ENCODE peak calls at places on chromosomes 2 and 18, in ten cellular contexts. K is HFF-Myc, L is choroid plexus epithelial cell, V is psoas muscle, W is fibroblast of pulmonary artery, F is left ventricle myocardium inferior, R is cardiac fibroblast, Z is dorsolateral prefrontal cortex, H is lung, T is right atrium auricular region. G is an unnamed sample.

GRCh38 chr18:63297678-63298392 is 21.7 kb downstream of the BCL2 start:
- DNase-seq in K (no peak), L (no peak), V (no peak), W (no peak), F (no peak), R (no peak), Z (no peak), H (no peak), T (peak), G (no peak)

GRCh38 chr2:64311948-64312621 is 141.9 kb upstream of the LGALSL start:
- DNase-seq in K (peak), L (peak), V (peak), W (peak), F (peak), R (peak), Z (peak), H (peak), T (peak), G (peak)

GRCh38 chr2:219406861-219407230 is 11.3 kb upstream of the DES start:
- DNase-seq in K (peak), L (peak), V (peak), W (peak), F (peak), R (peak), Z (no peak), H (no peak), T (no peak), G (peak)

GRCh38 chr2:10285578-10286198 is 17.0 kb upstream of the HPCAL1 start:
- DNase-seq in K (no peak), L (peak), V (peak), W (peak), F (peak), R (peak), Z (peak), H (peak), T (peak), G (peak)

GRCh38 chr2:171210864-171211431 is 50.3 kb upstream of the TLK1 start:
- DNase-seq in K (no peak), L (no peak), V (no peak), W (no peak), F (no peak), R (no peak), Z (no peak), H (no peak), T (no peak), G (peak)

GRCh38 chr18:77055429-77056310 is 76.9 kb downstream of the MBP start:
- DNase-seq in K (no peak), L (peak), V (no peak), W (no peak), F (no peak), R (no peak), Z (no peak), H (no peak), T (no peak), G (peak)

GRCh38 chr2:18701981-18702380 is 112.6 kb upstream of the NT5C1B start:
- DNase-seq in K (no peak), L (peak), V (no peak), W (peak), F (no peak), R (peak), Z (no peak), H (no peak), T (no peak), G (no peak)

GRCh38 chr2:95525294-95526035 is 40.9 kb upstream of the TRIM43B start:
- DNase-seq in K (no peak), L (peak), V (peak), W (no peak), F (peak), R (peak), Z (no peak), H (peak), T (no peak), G (no peak)

GRCh38 chr2:69152847-69153246 is 139.9 kb downstream of the ANTXR1 start:
- DNase-seq in K (no peak), L (no peak), V (no peak), W (no peak), F (no peak), R (no peak), Z (no peak), H (no peak), T (no peak), G (no peak)

GRCh38 chr18:32289480-32290075 is 99.7 kb downstream of the MEP1B start:
- DNase-seq in K (peak), L (peak), V (no peak), W (peak), F (no peak), R (peak), Z (no peak), H (peak), T (no peak), G (peak)

GRCh38 chr2:72274284-72274869 is 126.7 kb upstream of the CYP26B1 start:
- DNase-seq in K (no peak), L (peak), V (no peak), W (peak), F (no peak), R (no peak), Z (no peak), H (no peak), T (no peak), G (peak)

GRCh38 chr2:15706986-15707632 is 115.4 kb downstream of the DDX1 start:
- DNase-seq in K (no peak), L (no peak), V (no peak), W (no peak), F (no peak), R (no peak), Z (no peak), H (no peak), T (no peak), G (no peak)

GRCh38 chr2:226115102-226115831 is 684.4 kb downstream of the IRS1 start:
- DNase-seq in K (peak), L (peak), V (no peak), W (peak), F (no peak), R (peak), Z (no peak), H (no peak), T (no peak), G (peak)

GRCh38 chr2:80573950-80574349 is 269.4 kb upstream of the LRRTM1 start:
- DNase-seq in K (no peak), L (no peak), V (no peak), W (no peak), F (no peak), R (no peak), Z (no peak), H (no peak), T (no peak), G (no peak)

GRCh38 chr18:54964741-54965140 is 5.5 kb upstream of the CCDC68 start:
- DNase-seq in K (no peak), L (peak), V (no peak), W (peak), F (no peak), R (peak), Z (no peak), H (no peak), T (no peak), G (peak)

GRCh38 chr2:233775414-233775813 is 2.7 kb upstream of the MROH2A start:
- DNase-seq in K (no peak), L (no peak), V (no peak), W (no peak), F (no peak), R (no peak), Z (no peak), H (no peak), T (no peak), G (no peak)

GRCh38 chr18:73564073-73564472 is 583.6 kb downstream of the FBXO15 start:
- DNase-seq in K (peak), L (peak), V (no peak), W (peak), F (no peak), R (peak), Z (no peak), H (no peak), T (no peak), G (peak)

GRCh38 chr2:180002198-180002597 is 4.9 kb downstream of the CWC22 start:
- DNase-seq in K (no peak), L (no peak), V (no peak), W (no peak), F (no peak), R (no peak), Z (no peak), H (no peak), T (no peak), G (no peak)

GRCh38 chr18:62660741-62661140 is 54.6 kb upstream of the PHLPP1 start:
- DNase-seq in K (no peak), L (no peak), V (no peak), W (no peak), F (no peak), R (no peak), Z (no peak), H (no peak), T (no peak), G (no peak)

GRCh38 chr2:18671363-18671762 is 82.0 kb upstream of the NT5C1B start:
- DNase-seq in K (no peak), L (no peak), V (no peak), W (no peak), F (no peak), R (no peak), Z (no peak), H (no peak), T (no peak), G (no peak)

GRCh38 chr2:178530625-178531142 is 50.4 kb downstream of the PLEKHA3 start:
- DNase-seq in K (no peak), L (peak), V (no peak), W (no peak), F (no peak), R (no peak), Z (no peak), H (no peak), T (no peak), G (no peak)

GRCh38 chr2:1584691-1585485 is 159.4 kb downstream of the PXDN start:
- DNase-seq in K (no peak), L (peak), V (no peak), W (no peak), F (no peak), R (peak), Z (no peak), H (no peak), T (no peak), G (no peak)

GRCh38 chr2:53933329-53933728 is 37.5 kb downstream of the PSME4 start:
- DNase-seq in K (no peak), L (peak), V (no peak), W (no peak), F (no peak), R (no peak), Z (no peak), H (no peak), T (no peak), G (peak)

GRCh38 chr2:136787970-136788369 is 22.6 kb downstream of the THSD7B start:
- DNase-seq in K (no peak), L (no peak), V (no peak), W (no peak), F (no peak), R (no peak), Z (no peak), H (no peak), T (no peak), G (no peak)

GRCh38 chr18:75500510-75500909 is 73.0 kb upstream of the SMIM21 start:
- DNase-seq in K (no peak), L (peak), V (no peak), W (no peak), F (no peak), R (no peak), Z (no peak), H (no peak), T (no peak), G (peak)

GRCh38 chr18:42480521-42480920 is 525.5 kb downstream of the PIK3C3 start:
- DNase-seq in K (no peak), L (no peak), V (no peak), W (no peak), F (no peak), R (no peak), Z (no peak), H (no peak), T (no peak), G (no peak)

GRCh38 chr18:25099838-25100393 is 252.1 kb downstream of the ZNF521 start:
- DNase-seq in K (no peak), L (peak), V (no peak), W (peak), F (no peak), R (peak), Z (no peak), H (no peak), T (no peak), G (peak)

GRCh38 chr2:44330801-44331200 is 30.5 kb downstream of the PREPL start:
- DNase-seq in K (no peak), L (peak), V (no peak), W (peak), F (no peak), R (peak), Z (no peak), H (no peak), T (no peak), G (peak)

GRCh38 chr2:84870306-84870705 is 10.6 kb downstream of the TRABD2A start:
- DNase-seq in K (no peak), L (no peak), V (no peak), W (no peak), F (no peak), R (no peak), Z (no peak), H (no peak), T (peak), G (no peak)

GRCh38 chr2:103009861-103010260 is 248.0 kb downstream of the TMEM182 start:
- DNase-seq in K (no peak), L (no peak), V (no peak), W (no peak), F (no peak), R (no peak), Z (no peak), H (no peak), T (no peak), G (no peak)

GRCh38 chr2:139574371-139574770 is 794.2 kb upstream of the NXPH2 start:
- DNase-seq in K (no peak), L (no peak), V (no peak), W (no peak), F (no peak), R (no peak), Z (no peak), H (no peak), T (no peak), G (no peak)

GRCh38 chr2:159149786-159150185 is 136.7 kb downstream of the WDSUB1 start:
- DNase-seq in K (no peak), L (no peak), V (no peak), W (no peak), F (no peak), R (no peak), Z (no peak), H (no peak), T (no peak), G (no peak)

DNA sequence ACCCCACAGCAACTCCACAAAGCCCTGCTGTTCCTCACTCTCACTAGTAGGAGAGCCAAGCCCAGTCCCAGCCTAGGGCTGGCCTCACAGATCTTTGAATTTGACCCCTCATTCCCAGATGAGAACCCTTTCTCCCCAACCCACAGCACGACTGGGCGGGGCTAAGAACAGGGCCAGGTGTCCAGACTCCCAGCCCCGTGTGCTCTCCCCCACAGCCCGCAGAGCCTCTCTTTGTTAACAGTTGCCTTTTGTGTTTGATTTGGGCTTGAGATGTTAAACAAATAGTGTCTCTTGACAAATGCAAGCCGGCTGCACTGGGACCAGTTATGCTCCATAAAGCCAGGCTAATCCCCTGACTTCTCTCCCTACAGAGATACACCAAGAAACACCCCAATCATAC is 4.7 kb upstream of the KCNK3 start:
- DNase-seq in K (no peak), L (no peak), V (peak), W (no peak), F (no peak), R (no peak), Z (no peak), H (no peak), T (no peak), G (no peak)
- TF ChIP-seq CTCF in K (no peak), L (no peak), V (no peak), W (no peak), F (no peak), R (no peak), Z (no peak), H (no peak), T (no peak), G (no peak)

GRCh38 chr2:27125104-27125503 is 1.5 kb downstream of the ABHD1 start:
- DNase-seq in K (no peak), L (no peak), V (no peak), W (no peak), F (no peak), R (no peak), Z (no peak), H (no peak), T (no peak), G (no peak)

GRCh38 chr2:27126252-27126710 is 2.7 kb downstream of the ABHD1 start:
- DNase-seq in K (no peak), L (no peak), V (peak), W (no peak), F (no peak), R (no peak), Z (no peak), H (no peak), T (no peak), G (no peak)

GRCh38 chr2:27123302-27124150 is at the start of gene ABHD1:
- DNase-seq in K (no peak), L (no peak), V (peak), W (no peak), F (peak), R (peak), Z (peak), H (peak), T (no peak), G (no peak)

GRCh38 chr2:27118525-27119329 is at the start of gene CGREF1:
- DNase-seq in K (no peak), L (no peak), V (no peak), W (no peak), F (no peak), R (peak), Z (no peak), H (no peak), T (no peak), G (no peak)

GRCh38 chr2:27122791-27123190 is 824 bp upstream of the ABHD1 start:
- DNase-seq in K (no peak), L (no peak), V (no peak), W (no peak), F (no peak), R (no peak), Z (no peak), H (no peak), T (no peak), G (no peak)
- H3K4me3 ChIP-seq in K (no peak), L (no peak), V (peak), W (no peak), F (peak), R (no peak), Z (peak), H (no peak), T (no peak), G (no peak)

GRCh38 chr2:112583497-112584133 is 794 bp upstream of the CHCHD5 start:
- DNase-seq in K (no peak), L (peak), V (no peak), W (peak), F (no peak), R (peak), Z (no peak), H (peak), T (no peak), G (peak)
- TF ChIP-seq CTCF in K (peak), L (no peak), V (no peak), W (no peak), F (no peak), R (no peak), Z (no peak), H (no peak), T (no peak), G (no peak)

GRCh38 chr2:98254504-98255059 is 91.7 kb upstream of the CNGA3 start:
- DNase-seq in K (no peak), L (no peak), V (no peak), W (no peak), F (no peak), R (no peak), Z (no peak), H (peak), T (no peak), G (no peak)

GRCh38 chr2:98258906-98259305 is 87.3 kb upstream of the CNGA3 start:
- DNase-seq in K (no peak), L (no peak), V (no peak), W (no peak), F (no peak), R (no peak), Z (no peak), H (no peak), T (no peak), G (no peak)

GRCh38 chr2:98252394-98252793 is 93.9 kb upstream of the CNGA3 start:
- DNase-seq in K (no peak), L (no peak), V (no peak), W (no peak), F (no peak), R (no peak), Z (no peak), H (no peak), T (no peak), G (no peak)

DNA sequence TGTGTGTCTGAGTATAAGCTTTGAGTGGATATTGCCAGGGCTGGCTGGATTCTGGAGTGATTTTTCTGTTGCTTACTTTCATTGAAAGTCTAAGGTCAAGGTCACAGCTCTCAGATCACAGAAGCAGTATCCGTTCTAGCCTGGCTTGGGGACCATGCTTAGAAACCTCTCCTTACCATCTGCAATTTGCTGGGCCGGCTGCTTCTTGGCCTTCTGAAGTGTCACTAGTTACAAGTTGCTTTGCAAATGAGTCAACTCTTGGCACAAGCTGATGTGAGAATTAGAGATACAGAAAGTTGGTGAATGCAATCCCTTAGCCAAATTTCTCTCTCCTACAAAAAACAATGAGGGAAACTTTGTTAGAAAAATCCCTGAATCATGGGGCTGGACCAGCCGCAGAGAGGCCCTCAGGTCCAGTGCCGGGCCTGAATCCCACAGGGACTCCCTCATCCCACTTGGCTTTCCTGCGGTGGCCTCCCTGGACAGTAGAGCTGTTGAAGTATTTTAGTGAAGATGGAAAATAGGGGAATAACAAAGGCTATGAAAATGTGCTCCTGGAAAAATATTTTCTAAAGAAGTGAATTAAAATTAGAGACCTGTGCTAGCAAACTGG is 92.7 kb upstream of the CNGA3 start:
- DNase-seq in K (no peak), L (peak), V (no peak), W (peak), F (no peak), R (peak), Z (no peak), H (no peak), T (no peak), G (no peak)
- H3K4me3 ChIP-seq in K (no peak), L (no peak), V (no peak), W (no peak), F (no peak), R (no peak), Z (no peak), H (no peak), T (no peak), G (no peak)

GRCh38 chr2:131151398-131151797 is 46.3 kb downstream of the PLEKHB2 start:
- DNase-seq in K (no peak), L (no peak), V (no peak), W (no peak), F (no peak), R (no peak), Z (no peak), H (no peak), T (no peak), G (no peak)
- TF ChIP-seq CTCF in K (no peak), L (no peak), V (no peak), W (no peak), F (no peak), R (no peak), Z (no peak), H (no peak), T (no peak), G (no peak)

DNA sequence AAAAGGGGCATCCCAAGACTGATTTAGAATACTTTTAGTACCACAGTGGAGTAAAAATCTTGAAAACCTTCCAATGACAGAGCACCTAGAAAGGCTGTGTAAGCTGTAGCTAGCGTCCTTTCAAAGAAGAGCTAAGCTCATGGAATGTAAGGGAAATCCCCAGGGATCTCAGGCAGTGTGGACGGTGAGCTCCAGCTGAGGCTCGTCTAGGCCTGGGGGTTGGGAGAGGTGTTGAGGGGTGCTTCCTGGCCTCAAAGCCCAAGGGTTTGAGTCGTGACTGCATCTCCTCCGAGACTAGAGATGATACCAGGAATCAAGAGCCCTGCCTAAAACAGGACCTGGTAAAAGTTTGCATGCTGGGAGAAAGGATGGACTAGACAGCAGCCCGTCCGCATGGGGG is 7.6 kb downstream of the CTIF start:
- DNase-seq in K (no peak), L (peak), V (no peak), W (peak), F (no peak), R (peak), Z (no peak), H (no peak), T (no peak), G (peak)
- H3K4me3 ChIP-seq in K (no peak), L (no peak), V (no peak), W (no peak), F (no peak), R (no peak), Z (no peak), H (no peak), T (no peak), G (no peak)

GRCh38 chr2:100004959-100005387 is 137.4 kb downstream of the AFF3 start:
- DNase-seq in K (no peak), L (no peak), V (no peak), W (no peak), F (no peak), R (no peak), Z (no peak), H (no peak), T (no peak), G (peak)
- TF ChIP-seq CTCF in K (no peak), L (no peak), V (no peak), W (no peak), F (no peak), R (no peak), Z (no peak), H (no peak), T (no peak), G (no peak)

G was measured in fibroblast of villous mesenchyme.